ENCODE peak calls at places on chromosomes 13 and 19, in eight cellular contexts. Y, J, F, T, S, Q, W and D are unnamed samples.

GRCh38 chr13:68993154-68993553 is 1114.5 kb upstream of the ATXN8OS start:
- DNase-seq in Y (no peak), J (no peak), F (no peak), T (no peak), S (no peak), Q (no peak), W (no peak), D (no peak)

GRCh38 chr19:15536350-15536749 is 28.0 kb downstream of the CYP4F22 start:
- DNase-seq in Y (no peak), J (no peak), F (no peak), T (no peak), S (no peak), Q (no peak), W (no peak), D (no peak)

GRCh38 chr13:39263033-39263432 is 224.8 kb downstream of the NHLRC3 start:
- DNase-seq in Y (peak), J (no peak), F (peak), T (peak), S (no peak), Q (peak), W (peak), D (no peak)

GRCh38 chr13:86409466-86410241 is 610.4 kb upstream of the SLITRK6 start:
- DNase-seq in Y (no peak), J (no peak), F (no peak), T (no peak), S (no peak), Q (no peak), W (no peak), D (peak)

GRCh38 chr19:49328741-49329140 is 3.8 kb upstream of the SLC6A16 start:
- DNase-seq in Y (no peak), J (no peak), F (no peak), T (no peak), S (no peak), Q (no peak), W (no peak), D (no peak)

GRCh38 chr13:98565726-98566577 is 11.0 kb downstream of the STK24 start:
- DNase-seq in Y (no peak), J (no peak), F (peak), T (no peak), S (no peak), Q (no peak), W (peak), D (no peak)

GRCh38 chr19:54434112-54434861 is 14.7 kb upstream of the LENG8 start:
- DNase-seq in Y (no peak), J (no peak), F (no peak), T (no peak), S (no peak), Q (no peak), W (peak), D (no peak)

GRCh38 chr19:5621311-5621944 is 1.1 kb downstream of the SAFB2 start:
- DNase-seq in Y (no peak), J (no peak), F (peak), T (no peak), S (no peak), Q (no peak), W (peak), D (no peak)

GRCh38 chr13:46520188-46520587 is 32.8 kb upstream of the LRCH1 start:
- DNase-seq in Y (no peak), J (no peak), F (no peak), T (no peak), S (no peak), Q (no peak), W (peak), D (no peak)

GRCh38 chr19:6239401-6239844 is 40.4 kb downstream of the MLLT1 start:
- DNase-seq in Y (no peak), J (no peak), F (peak), T (no peak), S (no peak), Q (no peak), W (no peak), D (peak)

GRCh38 chr19:7541828-7542443 is 6.4 kb downstream of the PNPLA6 start:
- DNase-seq in Y (no peak), J (no peak), F (no peak), T (no peak), S (no peak), Q (no peak), W (no peak), D (no peak)

GRCh38 chr19:1333789-1334188 is 48.1 kb downstream of the EFNA2 start:
- DNase-seq in Y (no peak), J (no peak), F (no peak), T (no peak), S (no peak), Q (no peak), W (no peak), D (no peak)

GRCh38 chr13:28626266-28626665 is 32.7 kb upstream of the POMP start:
- DNase-seq in Y (no peak), J (no peak), F (no peak), T (no peak), S (no peak), Q (no peak), W (no peak), D (no peak)

GRCh38 chr13:82571653-82572052 is 1310.6 kb downstream of the SLITRK1 start:
- DNase-seq in Y (no peak), J (no peak), F (no peak), T (no peak), S (no peak), Q (no peak), W (no peak), D (no peak)

GRCh38 chr19:50016225-50016807 is 8.9 kb downstream of the VRK3 start:
- DNase-seq in Y (no peak), J (no peak), F (no peak), T (no peak), S (no peak), Q (no peak), W (no peak), D (no peak)

GRCh38 chr19:4987286-4987685 is 18.4 kb downstream of the KDM4B start:
- DNase-seq in Y (no peak), J (no peak), F (no peak), T (no peak), S (no peak), Q (no peak), W (no peak), D (no peak)

GRCh38 chr13:25213716-25214115 is 41.6 kb upstream of the AMER2 start:
- DNase-seq in Y (no peak), J (no peak), F (no peak), T (no peak), S (no peak), Q (no peak), W (no peak), D (no peak)

GRCh38 chr13:27194895-27195764 is 23.5 kb upstream of the USP12 start:
- DNase-seq in Y (no peak), J (peak), F (no peak), T (peak), S (no peak), Q (no peak), W (no peak), D (no peak)

GRCh38 chr19:10761443-10762242 is 43.8 kb downstream of the DNM2 start:
- DNase-seq in Y (no peak), J (no peak), F (peak), T (no peak), S (no peak), Q (no peak), W (no peak), D (no peak)